ENCODE peak calls at places on chromosomes 5 and 9, in four cellular contexts. One of them, this sample, is unnamed. For H3K79me2, the result is how much of the 10 kb centered on the place peaks cover.

GRCh38 chr5:39419830-39420229 is 5.0 kb downstream of the DAB2 start:
- DNase-seq in H1: no peak
- DNase-seq in GM23248: peak
- DNase-seq in HepG2: no peak
- DNase-seq in this sample: no peak

GRCh38 chr5:119379929-119380328 is 24.1 kb downstream of the TNFAIP8 start:
- DNase-seq in HepG2: no peak
- DNase-seq in GM23248: no peak
- DNase-seq in H1: no peak
- DNase-seq in this sample: no peak

GRCh38 chr5:67085616-67086015 is 111.0 kb downstream of the CD180 start:
- DNase-seq in GM23248: no peak
- DNase-seq in H1: no peak
- DNase-seq in HepG2: no peak
- DNase-seq in this sample: no peak

GRCh38 chr5:78570646-78571045 is 77.9 kb downstream of the LHFPL2 start:
- DNase-seq in H1: no peak
- DNase-seq in GM23248: no peak
- DNase-seq in HepG2: no peak
- DNase-seq in this sample: no peak

GRCh38 chr5:137119321-137119720 is 379.8 kb downstream of the SPOCK1 start:
- DNase-seq in GM23248: peak
- DNase-seq in H1: no peak
- DNase-seq in HepG2: no peak
- DNase-seq in this sample: no peak

GRCh38 chr5:17120209-17120608 is 97.2 kb upstream of the BASP1 start:
- DNase-seq in GM23248: no peak
- DNase-seq in H1: no peak
- DNase-seq in HepG2: no peak
- DNase-seq in this sample: no peak

GRCh38 chr5:24633705-24634325 is 11.0 kb downstream of the CDH10 start:
- DNase-seq in H1: no peak
- DNase-seq in HepG2: peak
- DNase-seq in GM23248: peak
- DNase-seq in this sample: no peak

GRCh38 chr9:116945817-116946216 is 258.7 kb downstream of the TRIM32 start:
- DNase-seq in HepG2: no peak
- DNase-seq in GM23248: no peak
- DNase-seq in H1: no peak
- DNase-seq in this sample: no peak

GRCh38 chr9:134688231-134688630 is 46.6 kb downstream of the COL5A1 start:
- DNase-seq in HepG2: no peak
- DNase-seq in GM23248: no peak
- DNase-seq in H1: no peak
- DNase-seq in this sample: peak

GRCh38 chr5:159094745-159095144 is 5.0 kb downstream of the EBF1 start:
- DNase-seq in GM23248: peak
- DNase-seq in H1: no peak
- DNase-seq in HepG2: peak
- DNase-seq in this sample: peak

GRCh38 chr9:90433398-90433890 is 209.2 kb downstream of the DIRAS2 start:
- DNase-seq in H1: peak
- DNase-seq in HepG2: no peak
- DNase-seq in GM23248: no peak
- DNase-seq in this sample: no peak

GRCh38 chr5:134917070-134917831 is 12.3 kb downstream of the PCBD2 start:
- DNase-seq in HepG2: peak
- DNase-seq in GM23248: no peak
- DNase-seq in H1: peak
- DNase-seq in this sample: peak
- H3K4me2 ChIP-seq in HepG2: no peak
- H3K4me2 ChIP-seq in GM23248: no peak
- H3K4me2 ChIP-seq in H1: no peak
- H3K4me2 ChIP-seq in this sample: no peak

GRCh38 chr5:149517461-149518122 is 33.6 kb downstream of the CSNK1A1 start:
- DNase-seq in GM23248: peak
- DNase-seq in HepG2: no peak
- DNase-seq in H1: no peak
- DNase-seq in this sample: no peak
- H3K79me2 ChIP-seq in GM23248: half or more
- H3K79me2 ChIP-seq in HepG2: half or more
- H3K79me2 ChIP-seq in H1: under half
- H3K79me2 ChIP-seq in this sample: half or more

DNA sequence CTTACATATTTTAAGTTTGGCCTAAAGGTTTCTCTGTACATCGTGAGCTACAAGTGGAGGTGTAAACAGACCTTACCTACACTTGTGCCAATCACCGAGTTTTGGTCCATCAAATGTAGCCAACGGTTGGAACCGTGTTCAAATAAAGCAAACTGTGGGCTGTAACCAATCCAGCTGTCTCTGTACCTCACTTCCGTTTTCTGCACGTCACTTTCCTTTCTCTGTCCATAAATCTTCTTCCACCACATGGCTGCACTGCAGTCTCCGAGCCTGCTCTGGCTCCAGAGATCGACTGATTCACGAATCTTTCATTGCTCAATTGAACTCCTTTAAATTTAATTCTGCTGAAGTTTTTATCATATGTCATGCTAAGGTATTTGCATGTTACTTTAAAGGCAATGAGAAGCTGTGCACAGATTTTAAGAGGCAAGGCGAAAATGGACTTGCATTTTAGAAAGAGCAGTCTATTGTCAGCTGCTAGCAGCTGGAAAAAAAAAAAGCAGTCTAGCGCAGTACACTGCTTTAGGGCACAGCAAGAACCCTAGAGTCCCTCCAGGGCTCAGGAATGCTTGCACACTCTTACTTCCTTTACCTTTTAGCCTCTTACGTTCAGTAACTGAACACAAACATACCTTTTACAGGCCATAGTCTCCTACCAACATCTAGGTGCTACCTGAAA is 13.2 kb downstream of the TTC39B start:
- DNase-seq in GM23248: peak
- DNase-seq in HepG2: no peak
- DNase-seq in H1: peak
- DNase-seq in this sample: no peak
- H3K4me2 ChIP-seq in GM23248: peak
- H3K4me2 ChIP-seq in HepG2: no peak
- H3K4me2 ChIP-seq in H1: no peak
- H3K4me2 ChIP-seq in this sample: peak

GRCh38 chr5:54520438-54520846 is 2.9 kb downstream of the SNX18 start:
- DNase-seq in H1: no peak
- DNase-seq in HepG2: no peak
- DNase-seq in GM23248: peak
- DNase-seq in this sample: peak
- H3K79me2 ChIP-seq in H1: under half
- H3K79me2 ChIP-seq in HepG2: under half
- H3K79me2 ChIP-seq in GM23248: half or more
- H3K79me2 ChIP-seq in this sample: half or more

DNA sequence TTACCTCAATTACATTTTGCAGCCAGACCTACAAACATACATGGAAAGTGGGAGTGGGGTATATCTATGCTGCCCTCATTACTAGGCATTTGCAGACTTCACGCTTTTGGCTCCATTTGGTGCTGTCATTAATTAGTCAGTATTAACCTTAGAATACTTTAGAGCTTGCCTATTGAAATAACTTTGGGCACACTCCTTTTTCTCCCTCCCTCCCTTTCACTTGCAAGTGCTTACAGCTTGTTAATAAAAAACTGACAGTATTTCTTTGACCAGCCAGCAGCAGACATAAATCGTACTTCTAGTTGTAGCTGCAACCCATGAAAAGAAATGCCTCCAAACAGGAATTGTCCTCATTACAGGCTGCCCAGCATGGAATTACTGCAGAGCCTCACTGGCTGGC is 667.4 kb upstream of the ZNF608 start:
- DNase-seq in HepG2: no peak
- DNase-seq in GM23248: no peak
- DNase-seq in H1: no peak
- DNase-seq in this sample: no peak
- H3K4me2 ChIP-seq in HepG2: no peak
- H3K4me2 ChIP-seq in GM23248: no peak
- H3K4me2 ChIP-seq in H1: no peak
- H3K4me2 ChIP-seq in this sample: no peak

DNA sequence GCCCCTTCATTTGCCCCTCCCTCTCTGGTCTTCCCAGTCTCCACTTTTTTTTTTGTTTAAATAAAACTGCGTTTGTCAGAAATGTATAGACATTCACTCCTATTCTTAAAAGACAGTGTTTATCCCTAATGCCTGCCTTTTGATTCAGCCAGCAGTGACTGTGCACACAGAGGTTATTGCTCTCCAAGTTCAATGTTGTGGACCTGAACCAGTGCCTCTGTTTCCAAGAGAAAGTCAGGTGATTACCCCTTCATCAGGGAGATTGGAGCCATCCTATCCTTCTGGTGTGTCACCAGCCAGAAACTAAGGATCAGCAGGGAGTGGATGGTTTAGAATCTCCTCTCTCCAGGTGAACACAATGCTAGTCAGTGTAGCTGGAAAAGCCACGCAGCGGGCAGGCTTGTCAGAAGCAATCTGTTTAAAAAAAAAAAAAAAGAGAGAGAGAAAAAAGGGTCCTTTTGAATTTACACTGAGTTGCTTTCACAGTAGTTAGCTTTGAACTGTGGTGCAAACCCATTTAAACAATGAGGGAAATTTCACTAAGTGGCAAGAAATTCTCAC is 167.5 kb upstream of the DMRT1 start:
- DNase-seq in H1: peak
- DNase-seq in GM23248: no peak
- DNase-seq in HepG2: peak
- DNase-seq in this sample: no peak
- H3K79me2 ChIP-seq in H1: under half
- H3K79me2 ChIP-seq in GM23248: under half
- H3K79me2 ChIP-seq in HepG2: under half
- H3K79me2 ChIP-seq in this sample: under half

GRCh38 chr9:122453677-122454135 is 24.0 kb downstream of the OR1J1 start:
- DNase-seq in GM23248: peak
- DNase-seq in HepG2: no peak
- DNase-seq in H1: no peak
- DNase-seq in this sample: peak

GRCh38 chr9:122457787-122458186 is 19.9 kb downstream of the OR1J1 start:
- DNase-seq in GM23248: no peak
- DNase-seq in HepG2: no peak
- DNase-seq in H1: no peak
- DNase-seq in this sample: no peak

GRCh38 chr9:122456123-122456522 is 21.6 kb downstream of the OR1J1 start:
- DNase-seq in H1: no peak
- DNase-seq in GM23248: no peak
- DNase-seq in HepG2: no peak
- DNase-seq in this sample: no peak
- H3K4me2 ChIP-seq in H1: no peak
- H3K4me2 ChIP-seq in GM23248: no peak
- H3K4me2 ChIP-seq in HepG2: no peak
- H3K4me2 ChIP-seq in this sample: no peak